ENCODE peak calls at places on chromosomes 2 and 18, in six cellular contexts. Q is sciatic nerve; F is glutamatergic neuron; A is stimulated activated CD4-positive, alpha-beta T cell treated with anti-CD3 and anti-CD28 coated beads, Interleukin-4, amount 100 ng/mL, for 4 hours; T is activated CD8-positive, alpha-beta memory T cell treated with anti-CD3 and anti-CD28 coated beads, Interleukin-2, amount 50 U/mL, for 4 hours; G is body of pancreas. H is an unnamed sample.

GRCh38 chr2:132668189-132668833 is 1.7 kb downstream of the LYPD1 start:
- DNase-seq in Q (no peak), F (peak), A (no peak), T (no peak), G (no peak), H (no peak)

GRCh38 chr2:236823976-236824375 is 254.4 kb downstream of the ACKR3 start:
- DNase-seq in Q (no peak), F (no peak), A (no peak), T (no peak), G (no peak), H (no peak)

GRCh38 chr2:118835739-118836410 is 11.6 kb downstream of the EN1 start:
- DNase-seq in Q (no peak), F (no peak), A (no peak), T (no peak), G (no peak), H (no peak)

GRCh38 chr2:134763164-134763710 is 44.4 kb upstream of the TMEM163 start:
- DNase-seq in Q (no peak), F (no peak), A (no peak), T (no peak), G (no peak), H (no peak)

GRCh38 chr2:118032169-118033013 is 18.5 kb upstream of the CCDC93 start:
- DNase-seq in Q (peak), F (peak), A (peak), T (peak), G (peak), H (no peak)

GRCh38 chr2:118301248-118301647 is 213.0 kb downstream of the INSIG2 start:
- DNase-seq in Q (no peak), F (no peak), A (no peak), T (no peak), G (no peak), H (no peak)

GRCh38 chr2:207692206-207693065 is 19.0 kb upstream of the CCNYL1 start:
- DNase-seq in Q (no peak), F (peak), A (peak), T (peak), G (peak), H (no peak)

GRCh38 chr2:26184555-26185303 is 11.8 kb downstream of the GAREM2 start:
- DNase-seq in Q (peak), F (peak), A (peak), T (peak), G (peak), H (no peak)

GRCh38 chr2:217691920-217692666 is 310.7 kb downstream of the TNS1 start:
- DNase-seq in Q (no peak), F (no peak), A (no peak), T (no peak), G (peak), H (no peak)

GRCh38 chr18:50836521-50836957 is 16.7 kb upstream of the MRO start:
- DNase-seq in Q (no peak), F (no peak), A (no peak), T (no peak), G (peak), H (no peak)

GRCh38 chr18:49467599-49467998 is 7.2 kb upstream of the DYM start:
- DNase-seq in Q (no peak), F (no peak), A (no peak), T (no peak), G (no peak), H (no peak)

GRCh38 chr2:152247337-152247695 is 71.8 kb upstream of the STAM2 start:
- DNase-seq in Q (no peak), F (no peak), A (no peak), T (no peak), G (no peak), H (no peak)

GRCh38 chr2:7083580-7084509 is 166.6 kb downstream of the RNF144A start:
- DNase-seq in Q (no peak), F (peak), A (no peak), T (no peak), G (no peak), H (no peak)

GRCh38 chr18:76977108-76977621 is 154.8 kb downstream of the ZNF236 start:
- DNase-seq in Q (no peak), F (no peak), A (no peak), T (no peak), G (peak), H (peak)

GRCh38 chr18:77267957-77268356 is 18.3 kb downstream of the GALR1 start:
- DNase-seq in Q (no peak), F (no peak), A (no peak), T (no peak), G (no peak), H (no peak)

GRCh38 chr18:70468861-70469570 is 180.2 kb downstream of the SOCS6 start:
- DNase-seq in Q (no peak), F (no peak), A (no peak), T (no peak), G (no peak), H (no peak)

GRCh38 chr2:20093263-20094141 is 42.1 kb upstream of the LAPTM4A start:
- DNase-seq in Q (peak), F (peak), A (no peak), T (no peak), G (peak), H (no peak)

GRCh38 chr2:121086450-121086849 is 198.6 kb downstream of the TFCP2L1 start:
- DNase-seq in Q (no peak), F (no peak), A (no peak), T (no peak), G (no peak), H (no peak)

H was measured in chondrocyte.